ENCODE peak calls at places on chromosomes 6 and 20, in five cellular contexts. M, W, D, S and G are unnamed samples.

GRCh38 chr6:109344226-109344625 is 38.0 kb downstream of the CD164 start:
- DNase-seq in M (no peak), D (no peak), S (no peak), W (no peak), G (no peak)

GRCh38 chr6:7763896-7764295 is 38.0 kb downstream of the BMP6 start:
- DNase-seq in M (peak; percentile 11), D (no peak), W (no peak), S (no peak), G (no peak)

GRCh38 chr6:2976060-2976459 is 4.7 kb upstream of the SERPINB6 start:
- DNase-seq in M (no peak), S (no peak), W (no peak), D (no peak), G (no peak)

GRCh38 chr20:3919352-3919751 is 30.2 kb downstream of the PANK2 start:
- DNase-seq in D (peak; percentile 54), M (peak; percentile 52), W (no peak), S (no peak), G (no peak)

GRCh38 chr6:127932708-127933107 is 31.9 kb upstream of the THEMIS start:
- DNase-seq in S (no peak), M (no peak), D (no peak), W (no peak), G (no peak)

GRCh38 chr6:127343753-127344659 is 597 bp upstream of the ECHDC1 start:
- DNase-seq in M (peak; percentile 62), S (no peak), W (peak; percentile 28), D (peak; percentile 79), G (no peak)

GRCh38 chr6:26537846-26538571 is at the start of gene HMGN4:
- DNase-seq in M (peak; percentile 96), S (peak; percentile 58), D (peak; percentile 90), W (peak; percentile 75), G (peak; percentile 76)

GRCh38 chr6:36334343-36334742 is 2.3 kb downstream of the BNIP5 start:
- DNase-seq in S (no peak), D (no peak), M (no peak), W (no peak), G (no peak)

GRCh38 chr20:43721429-43722152 is 5.2 kb downstream of the GTSF1L start:
- DNase-seq in D (no peak), S (no peak), M (no peak), W (no peak), G (no peak)

GRCh38 chr20:38725959-38726848 is 1.9 kb downstream of the SLC32A1 start:
- DNase-seq in D (peak; percentile 11), S (no peak), W (peak; percentile 80), M (peak; percentile 34), G (no peak)

GRCh38 chr6:159490298-159490937 is 202.6 kb downstream of the SOD2 start:
- DNase-seq in D (no peak), S (peak; percentile 25), W (no peak), M (no peak), G (no peak)

GRCh38 chr20:59086923-59087322 is 44.3 kb upstream of the PRELID3B start:
- DNase-seq in W (no peak), S (no peak), M (no peak), D (no peak), G (no peak)

GRCh38 chr20:63070301-63070625 is 63.5 kb upstream of the BHLHE23 start:
- DNase-seq in W (no peak), M (no peak), D (no peak), S (no peak), G (no peak)

GRCh38 chr6:137352859-137353258 is 133.7 kb upstream of the IFNGR1 start:
- DNase-seq in W (no peak), S (no peak), D (no peak), M (peak; percentile 56), G (no peak)

GRCh38 chr6:12241493-12242214 is 48.5 kb upstream of the EDN1 start:
- DNase-seq in S (no peak), W (no peak), M (no peak), D (no peak), G (no peak)

GRCh38 chr6:49849121-49849907 is 17.0 kb downstream of the CRISP1 start:
- DNase-seq in D (peak; percentile 55), W (peak; percentile 40), S (no peak), M (peak; percentile 78), G (peak; percentile 12)

GRCh38 chr6:63802606-63803206 is 167.1 kb downstream of the PHF3 start:
- DNase-seq in M (peak; percentile 65), S (no peak), W (peak; percentile 22), D (peak; percentile 53), G (no peak)

GRCh38 chr6:109793015-109793414 is 101.9 kb downstream of the FIG4 start:
- DNase-seq in D (no peak), M (no peak), S (no peak), W (no peak), G (no peak)

GRCh38 chr6:7058250-7058923 is 49.4 kb upstream of the RREB1 start:
- DNase-seq in D (peak; percentile 98), M (peak; percentile 93), W (no peak), S (peak; percentile 89), G (peak; percentile 47)

GRCh38 chr20:18394363-18394762 is 72.5 kb downstream of the DZANK1 start:
- DNase-seq in S (no peak), W (no peak), M (no peak), D (no peak), G (no peak)

GRCh38 chr6:7868926-7869325 is 41.7 kb downstream of the TXNDC5 start:
- DNase-seq in M (no peak), D (no peak), S (no peak), W (no peak), G (no peak)

GRCh38 chr20:45343445-45343866 is 4.8 kb downstream of the SDC4 start:
- DNase-seq in S (no peak), W (no peak), D (no peak), M (no peak), G (no peak)

GRCh38 chr6:47690209-47690608 is 8.2 kb upstream of the ADGRF4 start:
- DNase-seq in D (no peak), M (no peak), S (no peak), W (no peak), G (no peak)

GRCh38 chr6:100427452-100427851 is 37.3 kb downstream of the SIM1 start:
- DNase-seq in M (no peak), D (no peak), S (no peak), W (no peak), G (no peak)

GRCh38 chr6:11727995-11728961 is 50.3 kb downstream of the ADTRP start:
- DNase-seq in D (no peak), W (no peak), M (no peak), S (no peak), G (no peak)

DNA sequence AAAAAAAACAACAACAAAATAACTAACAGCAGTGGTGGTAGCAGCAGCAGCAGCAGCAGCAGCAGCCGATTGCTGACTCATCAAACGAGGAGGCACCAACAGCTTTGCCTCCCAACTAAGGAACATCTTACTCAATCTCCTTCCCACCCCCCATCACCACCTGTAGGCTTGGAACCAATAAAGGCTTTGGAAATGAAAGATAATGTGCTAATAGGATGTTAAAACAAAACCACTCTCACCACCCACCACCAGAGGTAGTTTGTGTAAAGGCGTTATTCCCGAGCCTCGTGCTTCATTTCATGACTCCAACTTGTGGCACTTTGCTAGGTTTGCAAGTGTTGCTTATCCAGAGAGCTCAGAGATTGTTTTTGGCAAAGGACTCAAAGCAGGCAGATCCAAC is 346.5 kb downstream of the CD83 start:
- DNase-seq in M (peak; percentile 67), S (no peak), W (no peak), D (no peak), G (no peak)
- TF ChIP-seq CTCF in M (peak; percentile 32), S (no peak), W (no peak), D (no peak), G (no peak)

DNA sequence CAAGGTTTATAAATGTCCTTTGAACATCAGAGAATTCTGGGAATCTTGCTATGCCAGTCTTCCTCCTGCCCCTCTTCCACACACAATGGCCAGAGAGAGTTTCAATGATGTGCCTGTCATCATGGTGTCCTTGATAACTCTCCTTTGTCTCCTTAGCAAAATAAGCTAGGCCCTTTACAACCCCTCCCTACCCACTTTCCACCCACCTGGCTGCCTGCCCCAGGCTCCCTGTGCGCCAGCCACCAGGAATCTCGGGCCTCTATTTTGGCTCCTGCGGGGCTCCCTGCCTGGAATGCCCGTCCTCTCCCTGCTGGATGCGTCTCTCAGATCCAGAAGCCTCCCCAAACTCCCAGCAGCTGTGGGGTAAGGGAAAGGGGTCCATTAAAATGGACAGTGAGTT is 60.9 kb downstream of the NCR2 start:
- DNase-seq in M (no peak), D (no peak), S (no peak), W (no peak), G (no peak)
- TF ChIP-seq CTCF in M (no peak), D (no peak), S (no peak), W (no peak), G (no peak)

DNA sequence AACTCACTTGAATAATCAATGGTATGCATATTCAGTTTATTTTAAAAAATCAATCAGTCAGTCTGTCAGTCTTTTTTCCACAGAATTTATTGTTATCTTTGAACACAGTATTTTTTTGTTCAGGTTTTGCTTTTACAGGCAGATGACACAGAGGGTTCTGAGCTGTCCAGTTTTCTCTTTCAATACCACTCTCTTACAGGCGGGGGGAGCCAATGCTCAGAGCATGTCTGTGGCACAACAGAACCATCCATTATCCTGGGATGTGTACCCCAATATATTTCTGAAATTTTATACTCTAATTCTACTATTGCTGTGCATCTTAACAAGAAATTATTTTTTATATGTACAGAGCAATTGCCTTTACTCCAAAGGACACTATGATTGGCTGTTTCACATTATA is 21.2 kb downstream of the ROS1 start:
- DNase-seq in S (no peak), M (peak; percentile 19), D (peak; percentile 21), W (no peak), G (no peak)
- TF ChIP-seq CTCF in S (no peak), M (peak; percentile 48), D (peak; percentile 53), W (no peak), G (peak; percentile 58)

GRCh38 chr20:53646550-53646949 is 52.9 kb upstream of the ZNF217 start:
- DNase-seq in D (no peak), W (no peak), M (no peak), S (no peak), G (no peak)

GRCh38 chr20:53642196-53643030 is 48.8 kb upstream of the ZNF217 start:
- DNase-seq in S (no peak), W (no peak), D (peak; percentile 50), M (no peak), G (no peak)

GRCh38 chr20:53639647-53640440 is 46.2 kb upstream of the ZNF217 start:
- DNase-seq in W (no peak), M (no peak), D (no peak), S (no peak), G (no peak)

GRCh38 chr20:53645582-53645897 is 51.9 kb upstream of the ZNF217 start:
- DNase-seq in S (no peak), D (no peak), W (no peak), M (no peak), G (no peak)

DNA sequence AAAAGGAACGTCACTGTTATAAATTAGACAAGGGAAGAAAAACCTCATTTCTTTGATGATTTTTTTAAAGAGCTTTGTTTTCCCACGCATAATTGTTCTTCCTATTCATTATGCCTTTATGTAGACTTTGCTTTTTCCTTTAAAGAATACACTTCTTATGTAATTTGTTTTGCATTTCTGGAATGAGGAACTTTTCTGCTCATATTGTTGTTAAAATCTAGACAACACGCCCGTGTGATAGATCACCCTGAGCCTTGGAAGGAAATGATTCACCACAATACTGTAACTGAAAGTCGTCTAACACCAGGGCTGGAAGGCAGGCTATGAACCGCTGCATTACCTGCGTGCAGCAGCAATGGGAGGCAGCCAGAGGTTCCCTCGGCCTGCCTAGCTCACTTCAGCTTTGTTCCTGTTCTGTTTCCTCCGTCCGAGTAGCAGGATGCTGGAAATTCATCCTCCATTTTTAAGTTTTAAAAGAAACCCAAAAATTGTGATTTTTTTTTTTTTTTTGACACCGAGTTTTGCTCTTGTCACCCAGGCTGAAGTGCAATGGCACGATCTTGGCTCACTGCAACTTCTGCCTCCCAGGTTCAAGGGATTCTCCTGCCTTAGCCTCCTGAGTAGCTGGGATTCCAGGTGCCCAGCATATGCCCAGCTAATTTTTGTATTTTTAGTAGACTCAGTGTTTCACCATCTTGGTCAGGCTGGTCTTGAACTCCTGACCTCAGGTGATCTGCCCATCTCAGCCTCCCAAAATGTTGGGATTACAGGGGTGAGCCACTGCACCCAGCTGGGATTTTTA is 49.6 kb upstream of the ZNF217 start:
- DNase-seq in M (peak; percentile 60), W (peak; percentile 75), S (no peak), D (peak; percentile 80), G (no peak)
- TF ChIP-seq CTCF in M (no peak), W (no peak), S (no peak), D (no peak), G (no peak)